ENCODE peak calls at places on chromosomes 7 and 10, in eight cellular contexts. U, X, K, L, O, N, C and W are unnamed samples.

GRCh38 chr7:125130173-125130572 is 200.5 kb upstream of the POT1 start:
- DNase-seq in U (no peak), X (no peak), K (no peak), L (no peak), O (no peak), N (no peak), C (no peak), W (no peak)

GRCh38 chr10:43198682-43199005 is 60.4 kb downstream of the CSGALNACT2 start:
- DNase-seq in U (no peak), X (no peak), K (no peak), L (no peak), O (peak), N (no peak), C (no peak), W (no peak)

GRCh38 chr10:92076722-92077121 is 153.2 kb downstream of the BTAF1 start:
- DNase-seq in U (no peak), X (no peak), K (no peak), L (peak), O (no peak), N (no peak), C (no peak), W (no peak)

GRCh38 chr10:126417220-126417825 is 29.0 kb upstream of the ADAM12 start:
- DNase-seq in U (no peak), X (no peak), K (no peak), L (no peak), O (no peak), N (no peak), C (no peak), W (no peak)

GRCh38 chr7:157003445-157004049 is 6.9 kb downstream of the MNX1 start:
- DNase-seq in U (no peak), X (no peak), K (no peak), L (no peak), O (no peak), N (no peak), C (no peak), W (no peak)

GRCh38 chr10:63236113-63236935 is 103.2 kb downstream of the NRBF2 start:
- DNase-seq in U (no peak), X (no peak), K (peak), L (peak), O (peak), N (peak), C (no peak), W (peak)

GRCh38 chr7:91436655-91437054 is 172.4 kb downstream of the FZD1 start:
- DNase-seq in U (no peak), X (no peak), K (no peak), L (no peak), O (no peak), N (no peak), C (no peak), W (no peak)

GRCh38 chr10:16381083-16381482 is 55.7 kb upstream of the PTER start:
- DNase-seq in U (no peak), X (no peak), K (no peak), L (peak), O (no peak), N (peak), C (no peak), W (peak)

GRCh38 chr10:47283101-47283630 is 16.8 kb upstream of the GDF10 start:
- DNase-seq in U (no peak), X (no peak), K (no peak), L (no peak), O (no peak), N (no peak), C (no peak), W (no peak)

GRCh38 chr10:71638577-71639411 is 80.8 kb downstream of the C10orf105 start:
- DNase-seq in U (no peak), X (no peak), K (no peak), L (no peak), O (no peak), N (peak), C (no peak), W (no peak)

GRCh38 chr10:29668628-29669027 is 33.9 kb upstream of the SVIL start:
- DNase-seq in U (no peak), X (no peak), K (no peak), L (peak), O (peak), N (peak), C (no peak), W (no peak)

GRCh38 chr10:62512732-62513475 is 138.7 kb downstream of the ZNF365 start:
- DNase-seq in U (no peak), X (no peak), K (no peak), L (peak), O (no peak), N (no peak), C (no peak), W (no peak)

GRCh38 chr10:58435297-58435696 is 50.1 kb downstream of the TFAM start:
- DNase-seq in U (no peak), X (no peak), K (no peak), L (peak), O (peak), N (peak), C (no peak), W (no peak)

GRCh38 chr10:5960070-5960972 is 17.0 kb downstream of the IL15RA start:
- DNase-seq in U (no peak), X (no peak), K (no peak), L (no peak), O (peak), N (no peak), C (no peak), W (no peak)

GRCh38 chr10:13788701-13789447 is 202.1 kb downstream of the PRPF18 start:
- DNase-seq in U (no peak), X (peak), K (no peak), L (peak), O (peak), N (peak), C (no peak), W (no peak)

GRCh38 chr10:116014326-116014725 is 258.7 kb downstream of the GFRA1 start:
- DNase-seq in U (no peak), X (no peak), K (no peak), L (no peak), O (no peak), N (no peak), C (no peak), W (no peak)

GRCh38 chr10:104937528-104937927 is 296.4 kb downstream of the SORCS3 start:
- DNase-seq in U (no peak), X (no peak), K (no peak), L (peak), O (no peak), N (peak), C (no peak), W (no peak)

GRCh38 chr7:7352845-7353244 is 170.5 kb downstream of the C1GALT1 start:
- DNase-seq in U (no peak), X (no peak), K (no peak), L (peak), O (no peak), N (no peak), C (no peak), W (no peak)

GRCh38 chr10:11678074-11678793 is 63.9 kb upstream of the ECHDC3 start:
- DNase-seq in U (no peak), X (no peak), K (peak), L (peak), O (no peak), N (peak), C (no peak), W (no peak)

GRCh38 chr7:64997927-64998391 is 7.1 kb upstream of the ZNF117 start:
- DNase-seq in U (no peak), X (no peak), K (no peak), L (no peak), O (no peak), N (peak), C (no peak), W (no peak)